ENCODE peak calls at places on chromosomes 5 and 9, in four cellular contexts. One of them, this sample, is unnamed.

GRCh38 chr9:108325406-108325805 is 530.4 kb downstream of the ACTL7B start:
- DNase-seq in AG10803: no peak
- DNase-seq in prostate gland: no peak
- DNase-seq in fibroblast of villous mesenchyme: no peak
- DNase-seq in this sample: no peak

GRCh38 chr9:18857769-18858168 is 175.2 kb downstream of the SAXO1 start:
- DNase-seq in AG10803: peak
- DNase-seq in prostate gland: no peak
- DNase-seq in fibroblast of villous mesenchyme: peak
- DNase-seq in this sample: no peak

GRCh38 chr5:150640311-150641005 is at the start of gene SYNPO:
- DNase-seq in AG10803: peak
- DNase-seq in prostate gland: peak
- DNase-seq in fibroblast of villous mesenchyme: peak
- DNase-seq in this sample: no peak

GRCh38 chr9:131997076-131997475 is 82.6 kb downstream of the MED27 start:
- DNase-seq in AG10803: no peak
- DNase-seq in prostate gland: no peak
- DNase-seq in fibroblast of villous mesenchyme: no peak
- DNase-seq in this sample: no peak

GRCh38 chr9:96617439-96618185 is 2.0 kb downstream of the CDC14B start:
- DNase-seq in AG10803: no peak
- DNase-seq in prostate gland: peak
- DNase-seq in fibroblast of villous mesenchyme: no peak
- DNase-seq in this sample: no peak

GRCh38 chr5:21424907-21425306 is 1428.2 kb downstream of the CDH12 start:
- DNase-seq in AG10803: no peak
- DNase-seq in prostate gland: no peak
- DNase-seq in fibroblast of villous mesenchyme: no peak
- DNase-seq in this sample: no peak

GRCh38 chr5:151253604-151253948 is 591 bp downstream of the GM2A start:
- DNase-seq in AG10803: no peak
- DNase-seq in prostate gland: no peak
- DNase-seq in fibroblast of villous mesenchyme: no peak
- DNase-seq in this sample: no peak

GRCh38 chr9:70998962-70999361 is 122.5 kb downstream of the TRPM3 start:
- DNase-seq in AG10803: peak
- DNase-seq in prostate gland: no peak
- DNase-seq in fibroblast of villous mesenchyme: no peak
- DNase-seq in this sample: no peak

GRCh38 chr5:40071870-40072269 is 607.8 kb upstream of the PTGER4 start:
- DNase-seq in AG10803: peak
- DNase-seq in prostate gland: no peak
- DNase-seq in fibroblast of villous mesenchyme: peak
- DNase-seq in this sample: no peak

GRCh38 chr9:33447404-33448158 is at the start of gene AQP3:
- DNase-seq in AG10803: peak
- DNase-seq in prostate gland: peak
- DNase-seq in fibroblast of villous mesenchyme: peak
- DNase-seq in this sample: peak
- TF ChIP-seq CTCF in AG10803: peak
- TF ChIP-seq CTCF in prostate gland: peak
- TF ChIP-seq CTCF in fibroblast of villous mesenchyme: peak
- TF ChIP-seq CTCF in this sample: peak

DNA sequence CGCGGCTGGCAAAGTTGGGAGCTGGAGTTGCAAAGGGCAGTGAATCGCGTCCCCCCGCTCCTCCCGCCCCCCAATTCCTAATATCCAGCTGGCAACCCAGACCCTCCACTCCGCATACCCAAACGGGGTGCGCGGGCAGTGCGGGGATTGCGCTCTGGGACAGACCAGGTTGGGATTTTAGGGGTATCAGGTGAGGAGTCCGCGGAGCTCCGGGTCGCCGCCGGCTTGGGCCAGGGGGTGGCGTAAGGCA is 553 bp downstream of the IQGAP2 start:
- DNase-seq in AG10803: no peak
- DNase-seq in prostate gland: peak
- DNase-seq in fibroblast of villous mesenchyme: no peak
- DNase-seq in this sample: no peak
- TF ChIP-seq CTCF in AG10803: no peak
- TF ChIP-seq CTCF in prostate gland: no peak
- TF ChIP-seq CTCF in fibroblast of villous mesenchyme: no peak
- TF ChIP-seq CTCF in this sample: no peak

GRCh38 chr5:67375606-67376005 is 179.0 kb upstream of the CD180 start:
- DNase-seq in AG10803: no peak
- DNase-seq in prostate gland: no peak
- DNase-seq in fibroblast of villous mesenchyme: no peak
- DNase-seq in this sample: peak
- TF ChIP-seq CTCF in AG10803: peak
- TF ChIP-seq CTCF in prostate gland: no peak
- TF ChIP-seq CTCF in fibroblast of villous mesenchyme: no peak
- TF ChIP-seq CTCF in this sample: peak

DNA sequence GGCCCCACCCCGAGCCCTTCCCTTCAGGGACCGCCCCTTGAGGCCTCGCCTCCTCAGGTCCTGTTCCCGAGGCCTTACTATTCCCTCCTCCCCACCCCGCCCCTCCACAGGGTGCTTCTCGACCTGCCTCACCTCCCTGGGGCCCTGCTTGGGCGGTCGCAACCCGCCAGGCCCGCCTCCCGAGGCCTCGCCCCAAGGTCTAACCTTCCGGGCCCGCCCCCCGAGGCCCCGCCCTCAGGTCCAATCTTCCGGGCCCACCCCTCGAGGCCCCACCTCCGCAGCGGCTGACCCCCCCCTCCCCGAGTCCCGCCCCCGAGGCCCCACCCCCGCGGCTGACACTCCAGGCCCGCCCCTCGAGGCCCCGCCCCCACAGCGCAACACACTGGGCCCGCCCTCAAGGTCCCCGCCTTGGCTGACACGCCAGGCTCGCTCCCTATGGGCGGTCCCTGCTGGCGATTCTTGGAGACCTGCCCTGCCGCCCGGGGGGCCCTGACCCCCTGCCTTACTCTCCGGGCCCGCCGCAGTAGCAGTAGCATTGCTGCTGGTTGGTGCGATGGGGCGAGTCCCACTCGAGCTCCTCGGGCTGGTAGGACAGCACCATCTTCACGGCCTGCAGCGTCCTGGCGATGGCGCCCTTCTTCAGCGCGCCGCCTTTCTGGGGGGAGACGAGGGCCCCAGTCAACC is 8.2 kb downstream of the PHF19 start:
- DNase-seq in AG10803: peak
- DNase-seq in prostate gland: peak
- DNase-seq in fibroblast of villous mesenchyme: peak
- DNase-seq in this sample: peak
- TF ChIP-seq CTCF in AG10803: peak
- TF ChIP-seq CTCF in prostate gland: peak
- TF ChIP-seq CTCF in fibroblast of villous mesenchyme: peak
- TF ChIP-seq CTCF in this sample: peak

GRCh38 chr9:82524407-82524806 is 535.8 kb downstream of the SPATA31D1 start:
- DNase-seq in AG10803: no peak
- DNase-seq in prostate gland: no peak
- DNase-seq in fibroblast of villous mesenchyme: no peak
- DNase-seq in this sample: no peak
- TF ChIP-seq CTCF in AG10803: no peak
- TF ChIP-seq CTCF in prostate gland: no peak
- TF ChIP-seq CTCF in fibroblast of villous mesenchyme: no peak
- TF ChIP-seq CTCF in this sample: no peak

GRCh38 chr5:179906294-179906794 is 1.4 kb downstream of the TBC1D9B start:
- DNase-seq in AG10803: no peak
- DNase-seq in prostate gland: no peak
- DNase-seq in fibroblast of villous mesenchyme: no peak
- DNase-seq in this sample: peak

GRCh38 chr5:179907570-179908324 is at the start of gene TBC1D9B:
- DNase-seq in AG10803: peak
- DNase-seq in prostate gland: peak
- DNase-seq in fibroblast of villous mesenchyme: peak
- DNase-seq in this sample: peak

GRCh38 chr5:179909224-179909623 is 1.5 kb upstream of the TBC1D9B start:
- DNase-seq in AG10803: no peak
- DNase-seq in prostate gland: no peak
- DNase-seq in fibroblast of villous mesenchyme: no peak
- DNase-seq in this sample: no peak

GRCh38 chr5:179906795-179907569 is 715 bp downstream of the TBC1D9B start:
- DNase-seq in AG10803: peak
- DNase-seq in prostate gland: peak
- DNase-seq in fibroblast of villous mesenchyme: peak
- DNase-seq in this sample: peak

GRCh38 chr5:179908528-179908927 is 831 bp upstream of the TBC1D9B start:
- DNase-seq in AG10803: no peak
- DNase-seq in prostate gland: no peak
- DNase-seq in fibroblast of villous mesenchyme: no peak
- DNase-seq in this sample: peak
- TF ChIP-seq CTCF in AG10803: no peak
- TF ChIP-seq CTCF in prostate gland: no peak
- TF ChIP-seq CTCF in fibroblast of villous mesenchyme: peak
- TF ChIP-seq CTCF in this sample: no peak

DNA sequence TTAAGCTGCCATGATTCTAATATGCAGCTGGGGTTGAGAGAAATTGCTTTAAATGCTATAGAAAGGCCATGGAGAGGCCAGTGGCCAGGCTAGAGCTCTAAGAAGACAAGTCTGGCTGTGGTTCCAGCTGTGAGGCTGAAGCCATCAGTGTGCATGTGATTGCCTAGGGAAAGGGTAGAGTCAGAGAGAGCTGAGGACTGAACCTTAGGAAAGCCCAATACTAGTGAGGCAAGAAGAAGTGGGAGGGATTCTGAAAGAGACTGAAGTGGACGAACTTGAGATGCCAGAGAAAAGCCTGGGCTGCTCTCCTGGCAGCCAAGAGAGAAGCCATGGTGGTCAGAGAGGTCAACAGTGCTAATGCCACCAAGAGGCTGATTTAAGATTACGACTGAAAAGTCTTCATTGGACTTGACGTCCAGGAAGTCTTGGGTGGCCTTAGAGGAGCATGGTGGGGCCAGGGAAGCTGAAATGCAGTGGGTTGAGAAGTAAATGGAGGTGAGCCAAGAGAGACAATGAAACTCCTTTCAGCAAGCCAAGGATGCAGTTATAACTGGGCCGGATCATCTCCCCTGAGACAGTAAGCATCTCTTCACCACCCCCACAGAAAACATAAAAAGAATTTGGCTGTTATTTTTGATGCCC is 133.2 kb downstream of the TMEM174 start:
- DNase-seq in AG10803: no peak
- DNase-seq in prostate gland: no peak
- DNase-seq in fibroblast of villous mesenchyme: no peak
- DNase-seq in this sample: no peak
- TF ChIP-seq CTCF in AG10803: no peak
- TF ChIP-seq CTCF in prostate gland: no peak
- TF ChIP-seq CTCF in fibroblast of villous mesenchyme: no peak
- TF ChIP-seq CTCF in this sample: no peak

This sample was measured in activated CD8-positive, alpha-beta T cell treated with anti-CD3 and anti-CD28 coated beads for 36 hours.